ENCODE peak calls at places on chromosomes 13 and 19, in four cellular contexts. Q is neural progenitor cell, Y is ascending aorta, T is upper lobe of right lung. S is an unnamed sample.

GRCh38 chr19:6767357-6768235 is at the start of gene SH2D3A:
- DNase-seq in Y (peak; percentile 24), T (peak; percentile 96), Q (peak; percentile 96), S (peak; percentile 81)

GRCh38 chr19:35013047-35013819 is 13.1 kb downstream of the GRAMD1A start:
- DNase-seq in Q (peak; percentile 76), Y (no peak), T (peak; percentile 89), S (peak; percentile 50)

GRCh38 chr13:31538067-31539042 is 201.0 kb upstream of the RXFP2 start:
- DNase-seq in T (no peak), Y (no peak), Q (peak; percentile 59), S (peak; percentile 36)

GRCh38 chr13:98998831-98999634 is 21.2 kb upstream of the DOCK9 start:
- DNase-seq in Q (no peak), Y (no peak), T (no peak), S (no peak)

GRCh38 chr19:18831524-18832330 is at the start of gene UPF1:
- DNase-seq in Q (peak; percentile 98), Y (peak; percentile 27), T (peak; percentile 99), S (peak; percentile 95)

GRCh38 chr13:36395280-36395679 is 37.0 kb upstream of the CCNA1 start:
- DNase-seq in Q (no peak), Y (no peak), T (no peak), S (peak; percentile 44)

GRCh38 chr13:29535663-29536655 is 59.5 kb downstream of the SLC7A1 start:
- DNase-seq in Y (no peak), Q (no peak), T (no peak), S (no peak)

GRCh38 chr13:31207630-31208549 is 8.1 kb downstream of the B3GLCT start:
- DNase-seq in Q (peak; percentile 25), T (no peak), Y (no peak), S (no peak)

GRCh38 chr13:28528848-28529247 is 33.9 kb upstream of the FLT1 start:
- DNase-seq in Q (no peak), Y (no peak), T (no peak), S (no peak)

GRCh38 chr19:14566712-14567077 is 5.2 kb downstream of the NDUFB7 start:
- DNase-seq in Q (no peak), Y (no peak), T (no peak), S (no peak)

GRCh38 chr19:49875801-49876421 is 1.2 kb downstream of the AKT1S1 start:
- DNase-seq in Y (no peak), T (peak; percentile 86), Q (peak; percentile 83), S (peak; percentile 59)

GRCh38 chr13:38421590-38422560 is 72.2 kb downstream of the UFM1 start:
- DNase-seq in Y (no peak), Q (no peak), T (no peak), S (no peak)

GRCh38 chr19:32606289-32606688 is 25.3 kb downstream of the PDCD5 start:
- DNase-seq in Y (no peak), T (no peak), Q (no peak), S (no peak)

GRCh38 chr13:97921146-97921776 is 32.2 kb upstream of the IPO5 start:
- DNase-seq in Q (no peak), Y (no peak), T (no peak), S (no peak)

DNA sequence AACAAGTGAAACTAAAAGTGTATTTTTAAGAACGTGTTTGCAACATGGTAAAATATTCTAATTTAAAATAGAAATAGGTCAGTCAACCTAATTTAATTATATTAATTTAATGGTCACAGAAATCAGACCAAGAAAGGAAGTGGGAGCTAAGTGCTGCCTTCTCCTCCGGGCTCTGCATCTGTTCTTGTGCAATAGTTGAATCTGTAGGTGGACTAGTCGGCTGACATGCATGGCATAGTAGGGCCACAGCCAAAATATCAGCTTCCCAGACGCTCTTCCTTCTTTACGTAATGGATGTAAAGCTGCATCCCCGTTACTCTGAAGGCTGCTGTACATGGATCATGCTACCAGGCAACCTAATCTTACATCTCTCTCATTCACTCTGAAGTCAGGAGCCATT is 47.3 kb downstream of the COL4A1 start:
- DNase-seq in Q (no peak), T (no peak), Y (no peak), S (no peak)
- H3K4me3 ChIP-seq in Q (no peak overlapping the region), T (no peak overlapping the region), Y (no peak overlapping the region), S (no peak overlapping the region)

DNA sequence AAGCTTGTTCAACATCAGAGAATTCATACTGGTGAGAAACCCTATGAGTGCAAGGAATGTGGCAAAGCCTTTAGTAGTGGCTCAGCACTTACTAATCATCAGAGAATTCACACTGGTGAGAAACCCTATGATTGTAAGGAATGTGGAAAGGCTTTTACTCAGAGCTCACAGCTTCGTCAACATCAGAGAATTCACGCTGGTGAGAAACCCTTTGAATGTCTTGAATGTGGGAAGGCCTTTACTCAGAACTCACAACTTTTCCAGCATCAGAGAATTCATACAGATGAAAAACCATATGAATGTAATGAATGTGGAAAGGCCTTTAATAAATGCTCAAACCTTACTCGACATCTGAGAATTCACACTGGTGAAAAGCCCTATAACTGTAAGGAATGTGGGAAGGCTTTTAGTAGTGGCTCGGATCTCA is 25.2 kb downstream of the ZNF383 start:
- DNase-seq in Q (no peak), T (no peak), Y (no peak), S (no peak)
- TF ChIP-seq CTCF in Q (no peak), T (no peak), Y (no peak), S (no peak)

GRCh38 chr19:3059653-3060052 is 2.6 kb downstream of the TLE5 start:
- DNase-seq in T (no peak), Q (no peak), Y (no peak), S (no peak)
- H3K4me3 ChIP-seq in T (peak overlapping the region; percentile 88), Q (no peak overlapping the region), Y (no peak overlapping the region), S (no peak overlapping the region)

GRCh38 chr19:2663920-2664571 is 38.4 kb downstream of the GNG7 start:
- DNase-seq in Y (no peak), T (no peak), Q (no peak), S (no peak)
- TF ChIP-seq CTCF in Y (no peak), T (no peak), Q (no peak), S (no peak)

GRCh38 chr19:5631511-5632240 is 8.8 kb downstream of the SAFB start:
- DNase-seq in Q (no peak), T (no peak), Y (no peak), S (no peak)
- H3K4me3 ChIP-seq in Q (no peak overlapping the region), T (no peak overlapping the region), Y (no peak overlapping the region), S (no peak overlapping the region)

GRCh38 chr19:42606660-42607351 is 12.1 kb upstream of the CEACAM8 start:
- DNase-seq in Y (no peak), T (peak; percentile 90), Q (peak; percentile 75), S (peak; percentile 55)
- TF ChIP-seq CTCF in Y (peak; percentile 28), T (peak; percentile 73), Q (peak; percentile 83), S (peak; percentile 69)

GRCh38 chr19:3586124-3586626 is 897 bp downstream of the GIPC3 start:
- DNase-seq in Q (peak; percentile 79), Y (no peak), T (no peak), S (no peak)

GRCh38 chr19:3589439-3589838 is 4.2 kb downstream of the GIPC3 start:
- DNase-seq in Y (no peak), Q (no peak), T (no peak), S (no peak)

GRCh38 chr19:3586707-3587346 is 1.5 kb downstream of the GIPC3 start:
- DNase-seq in Q (no peak), Y (no peak), T (no peak), S (no peak)

GRCh38 chr19:3589949-3590348 is 4.7 kb downstream of the GIPC3 start:
- DNase-seq in Q (no peak), Y (no peak), T (no peak), S (no peak)

GRCh38 chr19:3585301-3586123 is at the start of gene GIPC3:
- DNase-seq in Y (no peak), Q (no peak), T (no peak), S (no peak)
- H3K4me3 ChIP-seq in Y (peak within 1 kb of the TSS; percentile 52), Q (peak within 1 kb of the TSS; percentile 3), T (peak within 1 kb of the TSS; percentile 47), S (no peak within 1 kb of the TSS)

DNA sequence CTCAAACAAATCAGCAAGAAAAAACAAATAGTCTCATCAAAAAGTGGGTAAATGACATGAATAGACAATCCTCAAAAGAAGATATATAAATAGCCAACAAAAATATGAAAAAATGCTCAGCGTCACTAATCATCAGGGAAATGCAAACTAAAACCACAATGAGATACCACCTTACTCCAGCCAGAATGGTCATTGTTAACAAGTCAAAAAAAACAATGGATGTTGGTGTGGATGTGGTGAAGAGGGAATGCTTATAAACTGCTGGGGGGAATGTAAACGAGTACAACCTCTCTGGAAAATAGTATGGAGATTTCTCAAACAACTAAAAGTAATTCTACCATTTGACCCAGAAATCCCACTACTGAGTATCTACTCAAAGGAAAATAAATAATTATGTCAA is 239.2 kb upstream of the RFC3 start:
- DNase-seq in T (no peak), Q (no peak), Y (no peak), S (no peak)
- TF ChIP-seq CTCF in T (no peak), Q (no peak), Y (no peak), S (no peak)

GRCh38 chr13:22883961-22884360 is 296.8 kb upstream of the SGCG start:
- DNase-seq in Q (peak; percentile 54), Y (no peak), T (no peak), S (no peak)
- H3K4me3 ChIP-seq in Q (no peak overlapping the region), Y (no peak overlapping the region), T (no peak overlapping the region), S (no peak overlapping the region)